ENCODE peak calls at places on chromosomes 2 and 18, in five cellular contexts. Y, X, W, Q and Z are unnamed samples.
A peak's percentile ranks its signal among the peaks of the same experiment; 100 is the strongest.

GRCh38 chr18:48889115-48889941 is 61.4 kb downstream of the SMAD7 start:
- DNase-seq in X (no peak), Y (no peak), W (peak; percentile 75), Q (peak; percentile 89), Z (no peak)

GRCh38 chr2:225282858-225283693 is 116.4 kb upstream of the NYAP2 start:
- DNase-seq in Q (no peak), Y (peak; percentile 22), W (no peak), X (peak; percentile 22), Z (peak; percentile 43)

GRCh38 chr2:239774933-239775622 is 250.1 kb downstream of the NDUFA10 start:
- DNase-seq in Y (no peak), Q (no peak), W (no peak), X (no peak), Z (no peak)

GRCh38 chr2:102206666-102207341 is 20.0 kb downstream of the IL1RL2 start:
- DNase-seq in Q (no peak), X (no peak), W (no peak), Y (no peak), Z (no peak)

GRCh38 chr2:8203354-8203753 is 478.5 kb upstream of the ID2 start:
- DNase-seq in X (no peak), Q (no peak), W (peak; percentile 52), Y (no peak), Z (no peak)

GRCh38 chr2:238597638-238598528 is 171.2 kb downstream of the ASB1 start:
- DNase-seq in Y (no peak), W (no peak), Q (peak; percentile 58), X (no peak), Z (no peak)

GRCh38 chr2:23012499-23012898 is 372.5 kb upstream of the KLHL29 start:
- DNase-seq in W (no peak), Q (no peak), Y (no peak), X (no peak), Z (no peak)

GRCh38 chr2:10422732-10423399 is 25.3 kb downstream of the ODC1 start:
- DNase-seq in Y (no peak), X (no peak), Q (no peak), W (peak; percentile 23), Z (no peak)

GRCh38 chr2:219049282-219049681 is 8.0 kb upstream of the CFAP65 start:
- DNase-seq in X (no peak), Q (peak; percentile 72), Y (no peak), W (no peak), Z (peak; percentile 63)

GRCh38 chr18:44700652-44701051 is 20.0 kb downstream of the SETBP1 start:
- DNase-seq in X (peak; percentile 39), Q (no peak), Y (no peak), W (no peak), Z (peak; percentile 59)

GRCh38 chr2:233471291-233472035 is 95.1 kb downstream of the USP40 start:
- DNase-seq in Y (no peak), X (no peak), Q (peak; percentile 67), W (peak; percentile 34), Z (no peak)

GRCh38 chr2:88180594-88181240 is 10.6 kb downstream of the THNSL2 start:
- DNase-seq in Y (no peak), X (no peak), Q (no peak), W (no peak), Z (no peak)

GRCh38 chr2:10659898-10660568 is 29.7 kb downstream of the NOL10 start:
- DNase-seq in X (no peak), Q (no peak), Y (peak; percentile 15), W (peak; percentile 62), Z (peak; percentile 75)

GRCh38 chr2:216350214-216350789 is 22.0 kb downstream of the MARCHF4 start:
- DNase-seq in X (no peak), W (no peak), Y (no peak), Q (no peak), Z (peak; percentile 19)

GRCh38 chr2:230643576-230644291 is 68.9 kb upstream of the CAB39 start:
- DNase-seq in X (peak; percentile 59), Y (peak; percentile 61), W (peak; percentile 60), Q (peak; percentile 86), Z (peak; percentile 33)

GRCh38 chr18:67600181-67600631 is 83.7 kb upstream of the DSEL start:
- DNase-seq in W (no peak), X (no peak), Q (no peak), Y (no peak), Z (peak; percentile 21)

GRCh38 chr2:32061973-32062861 is 1.1 kb upstream of the SPAST start:
- DNase-seq in Q (no peak), Y (no peak), X (peak; percentile 38), W (peak; percentile 63), Z (peak; percentile 64)

GRCh38 chr2:196233808-196234501 is 62.6 kb upstream of the STK17B start:
- DNase-seq in W (no peak), Y (peak; percentile 33), X (peak; percentile 34), Q (no peak), Z (peak; percentile 35)

GRCh38 chr2:20178404-20179178 is 46.3 kb downstream of the SDC1 start:
- DNase-seq in X (no peak), Y (no peak), W (no peak), Q (peak; percentile 59), Z (peak; percentile 55)

GRCh38 chr18:44696892-44697291 is 16.2 kb downstream of the SETBP1 start:
- DNase-seq in Q (no peak), X (no peak), W (no peak), Y (no peak), Z (no peak)

GRCh38 chr18:62122330-62122729 is 64.5 kb downstream of the PIGN start:
- DNase-seq in X (no peak), Q (no peak), W (no peak), Y (no peak), Z (peak; percentile 2)

GRCh38 chr2:79087785-79088364 is at the start of gene REG1B:
- DNase-seq in Y (no peak), W (no peak), Q (no peak), X (no peak), Z (peak; percentile 48)

GRCh38 chr2:146806295-146807005 is 1038.4 kb upstream of the ACVR2A start:
- DNase-seq in Q (no peak), W (no peak), Y (no peak), X (no peak), Z (no peak)

GRCh38 chr2:175418224-175418843 is 236.8 kb upstream of the ATP5MC3 start:
- DNase-seq in Q (no peak), Y (no peak), W (no peak), X (no peak), Z (peak; percentile 21)

GRCh38 chr2:72612614-72613160 is 213.1 kb downstream of the EXOC6B start:
- DNase-seq in X (no peak), W (no peak), Q (no peak), Y (no peak), Z (no peak)